ENCODE peak calls at places on chromosomes 6 and 20, in four cellular contexts. X, R, W and G are unnamed samples.

GRCh38 chr6:79712616-79713015 is 81.5 kb downstream of the SH3BGRL2 start:
- DNase-seq in X (no peak), R (no peak), W (no peak), G (no peak)

GRCh38 chr6:74567891-74568290 is 638.0 kb downstream of the COL12A1 start:
- DNase-seq in X (no peak), R (no peak), W (no peak), G (no peak)

GRCh38 chr6:113809818-113810217 is 47.3 kb upstream of the MARCKS start:
- DNase-seq in X (no peak), R (peak; percentile 73), W (no peak), G (no peak)

GRCh38 chr6:142916881-142917280 is 28.1 kb downstream of the HIVEP2 start:
- DNase-seq in X (no peak), R (no peak), W (no peak), G (no peak)

GRCh38 chr6:357261-357790 is 34.2 kb upstream of the IRF4 start:
- DNase-seq in X (no peak), R (no peak), W (no peak), G (no peak)

GRCh38 chr20:47551240-47551639 is 49.6 kb downstream of the NCOA3 start:
- DNase-seq in X (no peak), R (no peak), W (peak; percentile 28), G (no peak)

GRCh38 chr6:79841577-79842381 is 105.6 kb downstream of the ELOVL4 start:
- DNase-seq in X (no peak), R (no peak), W (no peak), G (no peak)

GRCh38 chr6:161498359-161498758 is 224.5 kb upstream of the AGPAT4 start:
- DNase-seq in X (peak; percentile 43), R (no peak), W (peak; percentile 36), G (peak; percentile 66)

GRCh38 chr20:63100401-63100925 is 93.7 kb upstream of the BHLHE23 start:
- DNase-seq in X (no peak), R (no peak), W (no peak), G (no peak)

GRCh38 chr20:32536861-32537656 is 48.1 kb downstream of the NOL4L start:
- DNase-seq in X (no peak), R (no peak), W (no peak), G (no peak)

GRCh38 chr6:111551521-111552231 is 54.0 kb downstream of the TRAF3IP2 start:
- DNase-seq in X (no peak), R (no peak), W (peak; percentile 52), G (no peak)

GRCh38 chr6:48606618-48607017 is 495.6 kb upstream of the PTCHD4 start:
- DNase-seq in X (no peak), R (no peak), W (no peak), G (no peak)

GRCh38 chr20:49853640-49854039 is 41.0 kb downstream of the SLC9A8 start:
- DNase-seq in X (peak; percentile 87), R (no peak), W (no peak), G (no peak)

GRCh38 chr6:139257821-139258398 is 33.9 kb downstream of the TXLNB start:
- DNase-seq in X (no peak), R (no peak), W (no peak), G (no peak)

GRCh38 chr6:69732640-69733039 is 64.2 kb downstream of the LMBRD1 start:
- DNase-seq in X (no peak), R (peak; percentile 11), W (no peak), G (no peak)

GRCh38 chr20:63103402-63104311 is 96.9 kb upstream of the BHLHE23 start:
- DNase-seq in X (no peak), R (no peak), W (no peak), G (no peak)

GRCh38 chr20:43681468-43681942 is 14.6 kb downstream of the MYBL2 start:
- DNase-seq in X (no peak), R (peak; percentile 21), W (no peak), G (no peak)

GRCh38 chr6:24876496-24877465 is 59.0 kb downstream of the RIPOR2 start:
- DNase-seq in X (no peak), R (no peak), W (no peak), G (no peak)

GRCh38 chr6:20631525-20631924 is 97.3 kb downstream of the CDKAL1 start:
- DNase-seq in X (no peak), R (no peak), W (no peak), G (no peak)
- TF ChIP-seq ZNF274 in X (no peak), R (no peak), W (no peak), G (no peak)

DNA sequence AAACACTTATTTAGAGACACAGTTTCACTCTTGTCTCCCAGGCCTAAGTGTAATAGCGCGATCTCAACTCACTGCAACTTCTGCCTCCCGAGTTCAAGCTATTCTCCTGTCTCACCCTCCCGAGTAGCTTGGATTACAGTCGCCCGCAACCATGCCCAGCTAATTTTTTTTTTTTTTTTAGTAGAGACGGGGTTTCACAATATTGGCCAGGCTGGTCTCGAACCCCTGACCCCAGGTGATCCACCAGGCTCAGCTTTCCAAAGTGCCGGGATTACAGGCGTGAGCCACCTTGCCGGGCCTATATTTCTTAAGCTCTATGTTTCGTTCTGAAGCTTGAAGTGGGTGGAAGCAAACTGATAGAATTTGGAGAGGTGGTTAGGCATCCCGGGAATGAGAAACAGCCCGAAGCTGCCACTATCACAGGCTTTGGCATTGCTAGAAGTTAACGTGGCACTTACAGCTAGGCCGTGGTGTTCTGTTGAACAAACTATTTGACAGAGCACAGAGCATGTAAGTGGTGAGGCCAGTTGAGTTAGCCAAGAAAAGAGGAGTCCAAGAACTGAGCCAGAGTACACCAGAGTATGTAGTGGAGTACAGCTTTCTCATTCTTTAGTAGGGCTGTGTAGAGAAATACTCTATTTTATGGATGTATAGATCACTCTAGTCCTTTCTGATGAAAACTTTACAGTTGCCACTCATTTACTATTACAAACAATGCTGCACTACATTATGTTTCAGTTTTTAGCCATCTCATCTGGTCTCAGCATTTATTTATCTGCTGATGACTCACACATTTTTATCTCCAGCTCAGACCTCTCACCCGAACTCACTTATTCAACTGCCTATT is 62.0 kb upstream of the HFE start:
- DNase-seq in X (no peak), R (no peak), W (peak; percentile 63), G (no peak)
- TF ChIP-seq ZNF274 in X (no peak), R (no peak), W (no peak), G (no peak)

DNA sequence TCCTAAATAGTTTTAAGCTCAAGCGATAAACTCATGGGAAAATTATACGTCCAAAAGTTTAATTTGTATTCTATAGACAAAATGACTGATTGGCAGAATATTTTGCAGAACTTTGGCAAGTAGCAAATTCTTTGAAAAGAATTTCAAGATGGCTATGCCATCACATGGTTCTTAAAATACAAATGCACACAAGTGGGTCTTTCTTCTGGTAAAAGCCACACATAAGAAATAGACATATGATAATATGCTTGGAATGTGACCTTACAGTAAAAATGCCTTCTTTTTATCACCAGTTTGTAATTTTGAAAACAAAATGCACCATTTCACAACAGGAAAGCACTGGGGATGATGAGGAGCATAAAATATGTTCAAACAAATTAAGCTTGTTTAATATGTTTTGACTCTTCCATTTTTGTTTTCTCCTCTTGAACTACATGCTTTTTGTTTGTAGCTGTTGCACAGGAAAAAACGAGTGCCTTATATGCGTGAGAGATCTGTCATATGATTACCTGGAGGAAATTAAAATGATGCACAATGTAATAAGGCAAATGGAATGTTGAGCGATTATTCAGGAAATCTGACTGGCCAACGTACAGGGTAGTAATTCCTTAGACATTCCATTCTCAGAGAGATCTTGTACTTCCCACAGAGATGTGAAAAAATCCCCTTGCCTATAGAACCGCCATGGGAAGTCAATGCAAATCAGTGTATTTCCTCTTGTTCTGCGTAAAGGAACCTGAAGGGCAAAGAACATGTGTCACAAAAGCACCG is 911.7 kb downstream of the TFAP2A start:
- DNase-seq in X (no peak), R (no peak), W (no peak), G (no peak)
- TF ChIP-seq ZNF274 in X (no peak), R (no peak), W (no peak), G (no peak)

DNA sequence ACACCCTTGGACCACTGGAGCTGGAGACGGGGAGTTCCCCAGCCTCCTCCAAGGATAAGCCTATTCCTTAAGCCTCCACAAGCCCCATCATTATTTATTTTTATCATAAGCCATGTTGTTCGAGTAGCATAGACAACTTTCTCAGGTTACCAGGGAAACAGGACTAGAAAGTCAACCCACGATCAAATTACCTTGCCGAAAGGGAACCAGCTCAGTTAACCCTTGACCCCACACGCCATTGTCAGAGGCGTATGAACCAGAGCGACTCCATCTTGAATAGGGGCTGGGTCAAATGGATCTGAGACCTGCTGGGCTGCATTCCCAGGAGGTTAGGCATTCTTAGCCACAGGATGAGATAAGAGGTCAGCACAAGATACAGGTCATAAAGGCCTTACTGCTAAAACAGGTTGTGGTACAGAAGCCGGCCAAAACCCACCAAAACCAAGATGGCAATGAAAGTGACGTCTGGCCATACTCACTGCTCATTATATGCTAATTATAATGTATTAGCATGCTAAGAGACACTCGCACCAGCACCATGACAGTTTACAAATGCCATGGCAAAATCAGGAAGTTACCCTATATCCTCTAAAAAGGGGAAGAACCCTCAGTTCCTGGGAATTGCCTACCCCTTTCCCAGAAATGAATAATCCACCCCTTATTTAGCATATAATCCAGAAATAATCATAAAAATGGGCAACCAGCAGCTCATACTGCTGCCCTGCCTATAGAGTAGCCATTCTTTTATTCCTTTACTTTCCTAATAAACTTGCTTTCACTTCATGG is 22.4 kb downstream of the SYNJ2 start:
- DNase-seq in X (no peak), R (no peak), W (no peak), G (no peak)
- TF ChIP-seq ZNF274 in X (no peak), R (no peak), W (no peak), G (no peak)

GRCh38 chr20:33719277-33719988 is 677 bp downstream of the PXMP4 start:
- DNase-seq in X (no peak), R (no peak), W (no peak), G (no peak)
- TF ChIP-seq ZNF274 in X (no peak), R (no peak), W (no peak), G (no peak)

DNA sequence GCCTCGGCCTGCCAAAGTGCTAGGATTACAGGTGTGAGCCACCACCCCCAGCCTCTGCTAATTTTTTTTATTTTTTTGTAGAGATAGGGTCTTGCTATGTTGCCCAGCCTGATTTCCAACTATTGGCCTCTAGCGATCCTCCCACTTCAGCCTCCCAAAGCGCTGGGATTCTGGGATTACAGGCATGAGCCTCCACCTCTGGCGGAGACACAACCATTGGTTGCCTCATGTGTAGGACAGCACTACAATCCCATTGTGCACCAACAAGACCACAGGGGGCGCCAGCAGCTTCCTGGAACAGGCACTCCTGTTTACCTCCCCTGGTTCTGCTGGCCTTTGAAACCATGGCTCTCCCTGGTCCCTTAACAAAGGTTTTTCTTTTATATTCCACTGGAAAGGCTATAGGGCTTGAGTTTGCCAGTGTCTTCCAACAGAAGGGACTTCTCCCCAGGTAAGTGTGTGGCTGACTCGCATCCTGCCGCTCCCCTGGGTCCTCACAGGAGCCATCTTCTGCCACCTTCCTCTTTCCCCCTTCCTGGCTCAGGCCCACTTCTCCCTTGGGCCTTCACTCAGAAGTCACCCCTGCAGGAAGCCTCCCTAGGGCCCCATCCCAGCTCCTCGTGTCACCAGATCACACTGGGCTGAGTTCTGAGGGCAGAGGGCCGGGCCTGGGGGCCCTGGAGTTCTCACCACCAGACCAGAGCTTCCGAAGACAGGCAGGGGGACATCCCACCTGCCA is 39.2 kb upstream of the TLDC2 start:
- DNase-seq in X (peak; percentile 74), R (no peak), W (peak; percentile 89), G (peak; percentile 68)
- TF ChIP-seq ZNF274 in X (no peak), R (no peak), W (peak; percentile 66), G (no peak)